ENCODE peak calls at places on chromosome 1, in seven cellular contexts. X is endothelial cell; U is astrocyte of the spinal cord; A is thoracic aorta; O is CD4-positive, alpha-beta T cell; D is ovary; V is stomach. E is an unnamed sample.

GRCh38 chr1:158932171-158932570 is 819 bp downstream of the PYHIN1 start:
- DNase-seq in X (no peak), U (no peak), A (no peak), O (no peak), D (no peak), V (no peak), E (no peak)

GRCh38 chr1:116915182-116915611 is 5.5 kb downstream of the PTGFRN start:
- DNase-seq in X (no peak), U (no peak), A (no peak), O (no peak), D (peak; percentile 30), V (peak; percentile 69), E (no peak)

GRCh38 chr1:46761740-46762139 is 37.1 kb upstream of the CYP4B1 start:
- DNase-seq in X (no peak), U (no peak), A (no peak), O (no peak), D (no peak), V (no peak), E (no peak)

GRCh38 chr1:33372162-33372561 is 51.3 kb upstream of the A3GALT2 start:
- DNase-seq in X (no peak), U (no peak), A (no peak), O (no peak), D (no peak), V (no peak), E (no peak)

GRCh38 chr1:1582970-1583666 is 8.5 kb upstream of the SSU72 start:
- DNase-seq in X (no peak), U (no peak), A (no peak), O (no peak), D (no peak), V (no peak), E (no peak)

GRCh38 chr1:244395965-244396364 is 55.7 kb downstream of the ADSS2 start:
- DNase-seq in X (no peak), U (no peak), A (no peak), O (no peak), D (no peak), V (no peak), E (no peak)

GRCh38 chr1:57209495-57209894 is 214.4 kb downstream of the DAB1 start:
- DNase-seq in X (no peak), U (no peak), A (no peak), O (no peak), D (no peak), V (no peak), E (no peak)

GRCh38 chr1:18883636-18884418 is 18.5 kb downstream of the ALDH4A1 start:
- DNase-seq in X (peak; percentile 88), U (peak; percentile 69), A (peak; percentile 37), O (peak; percentile 68), D (peak; percentile 76), V (peak; percentile 78), E (peak; percentile 13)

GRCh38 chr1:23177438-23178380 is 9.1 kb upstream of the LUZP1 start:
- DNase-seq in X (peak; percentile 94), U (peak; percentile 80), A (peak; percentile 21), O (no peak), D (peak; percentile 79), V (peak; percentile 64), E (no peak)

GRCh38 chr1:17545354-17545753 is 5.9 kb downstream of the ARHGEF10L start:
- DNase-seq in X (no peak), U (peak; percentile 40), A (no peak), O (no peak), D (no peak), V (no peak), E (no peak)

GRCh38 chr1:17632541-17633193 is 93.2 kb downstream of the ARHGEF10L start:
- DNase-seq in X (no peak), U (peak; percentile 76), A (no peak), O (no peak), D (no peak), V (no peak), E (no peak)

GRCh38 chr1:12031039-12031980 is 12.0 kb downstream of the MIIP start:
- DNase-seq in X (peak; percentile 30), U (no peak), A (no peak), O (no peak), D (peak; percentile 60), V (peak; percentile 37), E (no peak)

GRCh38 chr1:30618335-30618747 is 105.0 kb downstream of the MATN1 start:
- DNase-seq in X (no peak), U (no peak), A (no peak), O (no peak), D (no peak), V (no peak), E (no peak)

GRCh38 chr1:184299076-184299790 is 87.6 kb upstream of the C1orf21 start:
- DNase-seq in X (no peak), U (peak; percentile 91), A (no peak), O (no peak), D (no peak), V (no peak), E (no peak)

GRCh38 chr1:243742814-243743213 is 107.2 kb downstream of the AKT3 start:
- DNase-seq in X (no peak), U (peak; percentile 79), A (no peak), O (no peak), D (no peak), V (no peak), E (no peak)

GRCh38 chr1:10515627-10516026 is 40.9 kb downstream of the PEX14 start:
- DNase-seq in X (no peak), U (no peak), A (no peak), O (no peak), D (no peak), V (no peak), E (no peak)

GRCh38 chr1:230105245-230105753 is 38.3 kb downstream of the GALNT2 start:
- DNase-seq in X (no peak), U (no peak), A (no peak), O (no peak), D (no peak), V (no peak), E (no peak)

GRCh38 chr1:110171134-110171733 is 20.9 kb downstream of the SLC6A17 start:
- DNase-seq in X (no peak), U (no peak), A (no peak), O (no peak), D (no peak), V (no peak), E (no peak)

GRCh38 chr1:219837274-219837993 is 90.9 kb downstream of the SLC30A10 start:
- DNase-seq in X (peak; percentile 51), U (peak; percentile 70), A (no peak), O (no peak), D (no peak), V (no peak), E (no peak)

GRCh38 chr1:67609572-67609939 is 75.4 kb upstream of the GADD45A start:
- DNase-seq in X (no peak), U (no peak), A (no peak), O (no peak), D (no peak), V (no peak), E (no peak)

GRCh38 chr1:44827197-44828002 is 15.7 kb downstream of the PTCH2 start:
- DNase-seq in X (no peak), U (no peak), A (no peak), O (no peak), D (no peak), V (peak; percentile 53), E (no peak)

GRCh38 chr1:94541175-94542087 is at the start of gene F3:
- DNase-seq in X (peak; percentile 71), U (peak; percentile 88), A (peak; percentile 67), O (no peak), D (peak; percentile 94), V (peak; percentile 93), E (peak; percentile 3)

GRCh38 chr1:234315588-234315987 is 57.7 kb upstream of the COA6 start:
- DNase-seq in X (no peak), U (no peak), A (no peak), O (no peak), D (no peak), V (no peak), E (no peak)

DNA sequence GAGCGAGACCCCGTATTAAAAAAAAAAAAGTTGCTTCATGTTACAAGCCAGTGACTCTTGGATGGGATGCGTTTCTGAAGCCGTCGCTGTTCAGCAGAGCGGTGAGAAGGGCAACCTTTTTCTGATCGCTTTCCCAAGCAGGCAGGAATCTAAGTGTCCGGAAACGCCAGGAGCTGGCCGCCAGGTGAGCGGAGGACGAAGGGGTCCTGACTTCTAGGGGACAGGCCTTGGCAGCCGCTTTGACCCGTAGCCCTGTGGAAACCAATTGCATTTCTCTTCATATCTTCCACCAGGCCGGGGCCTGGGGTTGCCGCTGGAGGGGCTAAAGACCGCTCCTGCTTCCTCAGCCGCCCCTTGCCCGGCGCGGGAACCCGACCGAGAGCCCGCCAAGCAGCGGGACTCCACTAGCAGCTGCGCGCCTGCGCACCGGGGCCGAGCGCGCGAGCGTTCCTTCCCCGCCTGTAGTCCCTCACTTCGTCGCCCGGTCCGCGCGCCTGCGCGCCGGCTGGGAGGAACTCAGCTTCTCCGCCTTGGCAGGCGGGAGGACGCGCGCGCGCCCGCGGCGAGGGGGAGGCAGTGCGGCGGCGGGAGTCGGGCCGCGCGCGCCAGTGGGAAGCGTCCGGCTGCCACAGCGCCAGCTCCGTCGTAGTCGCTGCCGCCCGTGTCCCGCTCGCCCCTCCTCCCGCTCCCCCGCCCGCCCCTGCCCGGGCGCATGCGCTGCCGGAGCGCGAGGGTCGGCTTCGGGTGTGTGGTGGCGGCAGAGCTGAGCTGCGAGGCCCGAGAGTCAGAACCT is at the start of gene SPEN:
- DNase-seq in X (peak; percentile 99), U (peak; percentile 98), A (peak; percentile 90), O (peak; percentile 91), D (peak; percentile 97), V (peak; percentile 99), E (peak; percentile 89)
- TF ChIP-seq CTCF in X (no peak), U (no peak), A (peak; percentile 26), O (no peak), D (peak; percentile 50), V (no peak), E (peak; percentile 12)

DNA sequence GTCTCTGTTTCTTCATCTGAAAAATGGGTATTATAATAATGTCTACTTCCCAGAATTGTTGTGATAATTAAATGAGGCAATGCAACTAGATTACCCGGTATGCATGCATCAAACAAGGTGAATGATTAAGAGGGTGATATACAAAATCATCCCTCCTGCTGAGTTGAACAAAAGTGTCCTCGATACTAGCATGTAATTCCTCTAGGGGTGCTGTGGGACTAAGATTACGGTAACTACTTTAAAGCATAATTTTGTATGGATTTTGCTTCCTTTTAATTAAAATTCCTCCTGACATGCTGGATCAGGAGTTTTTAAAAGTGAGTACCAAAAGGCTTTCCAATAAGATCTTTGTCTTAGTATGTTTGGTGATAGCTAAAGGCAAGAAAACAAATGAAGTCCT is 98.7 kb upstream of the PRMT6 start:
- DNase-seq in X (no peak), U (no peak), A (no peak), O (no peak), D (no peak), V (no peak), E (no peak)
- TF ChIP-seq CTCF in X (no peak), U (peak; percentile 16), A (no peak), O (no peak), D (no peak), V (no peak), E (no peak)

GRCh38 chr1:28267633-28268032 is 8.3 kb downstream of the SESN2 start:
- DNase-seq in X (no peak), U (no peak), A (no peak), O (no peak), D (no peak), V (no peak), E (no peak)
- TF ChIP-seq CTCF in X (no peak), U (no peak), A (no peak), O (no peak), D (no peak), V (no peak), E (no peak)

GRCh38 chr1:150515328-150516049 is at the start of gene FALEC:
- DNase-seq in X (peak; percentile 97), U (peak; percentile 97), A (peak; percentile 74), O (peak; percentile 78), D (peak; percentile 97), V (peak; percentile 98), E (peak; percentile 82)
- TF ChIP-seq CTCF in X (no peak), U (no peak), A (no peak), O (no peak), D (no peak), V (no peak), E (peak; percentile 4)

GRCh38 chr1:195345149-195345548 is 1263.1 kb downstream of the KCNT2 start:
- DNase-seq in X (peak; percentile 39), U (no peak), A (no peak), O (no peak), D (no peak), V (no peak), E (no peak)
- TF ChIP-seq CTCF in X (peak; percentile 33), U (no peak), A (no peak), O (no peak), D (no peak), V (no peak), E (no peak)